ENCODE peak calls at places on chromosomes 12 and 14, in six cellular contexts. J is upper lobe of right lung, W is SK-N-SH, Q is psoas muscle, K is RWPE2, C is adrenal gland. Z is an unnamed sample. For H3K9me3, the result is how much of the 10 kb centered on the place peaks cover.

GRCh38 chr12:6872073-6873048 is 742 bp downstream of the SPSB2 start:
- DNase-seq in C (peak), K (peak), Q (peak), J (peak), W (peak), Z (peak)

GRCh38 chr12:67999244-67999643 is 10.0 kb downstream of the IFNG-AS1 start:
- DNase-seq in J (no peak), W (no peak), K (no peak), Q (no peak), C (no peak), Z (no peak)

GRCh38 chr14:93132472-93133065 is 16.8 kb upstream of the ITPK1 start:
- DNase-seq in W (peak), K (no peak), Q (no peak), J (no peak), C (peak), Z (no peak)

GRCh38 chr12:49358548-49359141 is 8.6 kb upstream of the SPATS2 start:
- DNase-seq in K (no peak), J (peak), Q (no peak), C (no peak), W (peak), Z (peak)

GRCh38 chr12:5733136-5733755 is 211.8 kb downstream of the ANO2 start:
- DNase-seq in K (no peak), W (no peak), Q (no peak), J (no peak), C (no peak), Z (no peak)

GRCh38 chr14:32497233-32497632 is 168.1 kb downstream of the AKAP6 start:
- DNase-seq in J (no peak), Q (no peak), K (no peak), W (no peak), C (no peak), Z (no peak)

GRCh38 chr14:58866386-58866785 is 228.6 kb downstream of the DACT1 start:
- DNase-seq in K (no peak), J (no peak), C (no peak), Q (no peak), W (no peak), Z (peak)

GRCh38 chr12:100579844-100580243 is 6.4 kb downstream of the GAS2L3 start:
- DNase-seq in Q (no peak), C (no peak), K (no peak), J (no peak), W (no peak), Z (no peak)

GRCh38 chr14:79916281-79916680 is 295.0 kb downstream of the DIO2 start:
- DNase-seq in K (no peak), C (no peak), W (no peak), J (no peak), Q (no peak), Z (no peak)

GRCh38 chr12:30687265-30687986 is 8.2 kb downstream of the IPO8 start:
- DNase-seq in W (no peak), K (no peak), J (no peak), Q (no peak), C (no peak), Z (no peak)

GRCh38 chr12:133190176-133190575 is 8.9 kb downstream of the ZNF268 start:
- DNase-seq in Q (no peak), J (no peak), W (no peak), K (no peak), C (no peak), Z (no peak)

GRCh38 chr12:133192847-133193246 is 11.6 kb downstream of the ZNF268 start:
- DNase-seq in K (no peak), J (no peak), W (no peak), Q (no peak), C (no peak), Z (no peak)
- H3K9me3 ChIP-seq in K (under half), J (half or more), W (under half), Q (half or more), C (under half), Z (under half)

GRCh38 chr12:114131824-114132223 is 165.7 kb upstream of the RBM19 start:
- DNase-seq in J (no peak), C (no peak), K (no peak), Q (no peak), W (no peak), Z (no peak)
- TF ChIP-seq CTCF in J (no peak), C (no peak), K (no peak), Q (no peak), W (no peak), Z (peak)

DNA sequence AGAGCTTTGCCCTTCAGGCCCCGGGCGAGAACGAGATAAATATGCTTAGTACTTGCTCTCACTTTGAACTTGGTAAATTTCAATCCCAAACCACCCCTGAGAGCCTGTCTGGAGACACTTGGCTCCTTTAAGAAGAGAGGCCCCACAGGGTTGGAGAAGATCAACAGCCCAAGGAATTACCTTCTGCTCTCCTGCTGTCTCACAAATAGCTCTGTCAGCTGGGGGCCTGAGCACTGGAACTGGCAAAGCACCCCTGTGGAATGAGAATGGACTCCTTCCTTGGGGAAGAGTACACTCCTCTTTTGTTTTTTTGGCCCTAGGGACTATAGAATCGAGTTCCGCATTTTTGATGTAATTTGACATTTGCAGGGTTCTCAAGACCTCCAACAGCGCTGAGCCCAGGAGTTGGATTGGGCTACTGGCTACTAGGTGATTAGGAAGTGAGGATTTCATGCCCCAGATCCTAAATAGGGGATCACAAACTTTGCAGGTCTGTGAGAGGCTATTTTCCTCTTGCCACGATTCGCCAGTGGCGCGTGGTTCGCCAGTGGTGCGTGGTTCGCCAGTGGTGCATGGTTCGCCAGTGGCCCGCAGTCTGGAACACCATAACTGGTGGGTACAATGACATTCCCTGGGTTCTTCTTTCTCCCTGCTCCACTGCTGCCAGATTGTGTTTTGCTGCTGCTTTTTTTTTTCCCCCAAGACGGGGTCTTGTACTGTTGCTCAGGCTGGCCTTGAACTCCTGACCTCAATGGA is 17.8 kb upstream of the MEG3 start:
- DNase-seq in J (no peak), C (no peak), Q (peak), K (no peak), W (no peak), Z (no peak)
- H3K9me3 ChIP-seq in J (under half), C (under half), Q (under half), K (under half), W (under half), Z (under half)

DNA sequence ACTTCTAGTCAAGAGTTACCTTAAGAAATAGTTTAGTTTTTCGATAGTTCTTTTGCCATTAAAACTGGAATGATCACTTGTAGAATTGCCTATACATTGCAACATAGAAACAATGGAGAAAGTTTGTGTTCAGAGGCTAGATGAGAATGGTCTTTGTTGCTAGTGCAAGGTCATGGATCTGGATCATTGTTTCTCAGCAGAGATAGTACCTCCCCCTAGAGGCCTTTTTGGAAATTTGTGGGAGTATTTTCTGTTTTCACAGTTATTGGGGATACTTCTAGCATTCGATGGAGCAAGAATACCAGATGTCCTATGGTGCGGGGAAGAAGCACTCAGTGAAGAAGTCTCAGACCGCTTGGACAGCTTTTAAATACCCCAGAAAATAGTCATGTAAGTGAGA is 138.8 kb upstream of the HMGA2 start:
- DNase-seq in K (no peak), J (no peak), W (peak), Q (no peak), C (no peak), Z (no peak)
- TF ChIP-seq CTCF in K (peak), J (peak), W (peak), Q (peak), C (peak), Z (peak)

DNA sequence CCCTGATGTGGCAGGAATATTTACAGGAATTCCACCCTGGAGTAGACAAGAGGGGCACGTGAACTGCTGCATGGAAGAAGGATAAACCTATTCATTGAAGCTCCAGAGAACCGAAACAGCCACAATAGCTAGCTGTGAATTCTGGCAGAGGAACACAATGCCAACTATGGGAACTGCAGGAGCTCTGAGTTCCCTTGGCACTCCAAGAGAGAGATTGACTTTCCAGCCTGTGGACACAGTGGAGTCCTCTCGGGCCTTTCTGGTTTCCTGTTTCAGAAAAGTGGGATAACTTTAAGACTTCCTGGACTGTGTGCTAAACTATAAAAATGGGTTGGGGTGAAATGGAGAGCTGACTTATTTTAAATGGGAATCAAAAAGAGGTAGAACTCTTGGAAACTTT is 11.9 kb downstream of the CACNA2D4 start:
- DNase-seq in J (no peak), Q (no peak), K (peak), C (no peak), W (no peak), Z (peak)
- H3K9me3 ChIP-seq in J (under half), Q (under half), K (under half), C (under half), W (under half), Z (under half)

DNA sequence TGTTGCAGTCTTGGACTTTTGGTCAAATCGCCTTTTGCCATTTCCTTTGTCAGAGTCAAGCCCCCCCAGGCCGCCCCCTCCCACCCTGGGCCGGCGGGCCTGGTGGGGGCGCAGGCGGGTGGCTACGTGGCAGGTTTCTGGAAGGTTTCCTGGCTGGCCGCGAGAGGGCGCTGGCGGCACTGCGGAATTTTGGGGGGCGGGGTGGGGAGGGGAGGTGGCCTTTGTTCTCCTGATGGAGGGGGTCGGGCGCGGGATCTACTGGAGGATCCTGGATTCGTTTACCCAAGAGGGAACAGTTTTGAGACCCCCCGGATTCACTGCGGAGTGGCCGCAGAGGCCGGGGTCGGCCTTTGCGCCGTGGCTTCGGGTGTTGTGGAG is 1.2 kb downstream of the MEG3 start:
- DNase-seq in K (no peak), J (no peak), C (no peak), Q (no peak), W (no peak), Z (no peak)
- TF ChIP-seq CTCF in K (no peak), J (peak), C (peak), Q (no peak), W (no peak), Z (no peak)

GRCh38 chr14:104333903-104334811 is 195.8 kb downstream of the KIF26A start:
- DNase-seq in K (peak), C (no peak), W (no peak), Q (no peak), J (peak), Z (no peak)
- H3K9me3 ChIP-seq in K (under half), C (under half), W (under half), Q (under half), J (under half), Z (under half)

GRCh38 chr14:38618514-38618913 is 362.6 kb upstream of the CLEC14A start:
- DNase-seq in W (no peak), K (no peak), C (no peak), Q (no peak), J (no peak), Z (no peak)
- TF ChIP-seq CTCF in W (peak), K (no peak), C (no peak), Q (no peak), J (no peak), Z (no peak)

GRCh38 chr12:123891516-123892179 is 81.0 kb downstream of the CCDC92 start:
- DNase-seq in K (peak), J (no peak), Q (peak), C (no peak), W (no peak), Z (no peak)
- H3K9me3 ChIP-seq in K (under half), J (under half), Q (under half), C (under half), W (under half), Z (under half)

GRCh38 chr12:114690267-114691135 is 6.5 kb upstream of the TBX3 start:
- DNase-seq in Q (no peak), K (no peak), W (peak), C (no peak), J (no peak), Z (no peak)
- TF ChIP-seq CTCF in Q (no peak), K (no peak), W (no peak), C (no peak), J (no peak), Z (no peak)

Z was measured in Caco-2.